ENCODE peak calls at places on chromosomes 2 and 18, in four cellular contexts. Q is AG09309, X is GM23338, S is HFF-Myc. E is an unnamed sample.

GRCh38 chr2:200525066-200525465 is 941 bp upstream of the SGO2 start:
- DNase-seq in Q (no peak), X (no peak), S (no peak), E (no peak)

GRCh38 chr2:184890311-184890710 is 292.0 kb downstream of the ZNF804A start:
- DNase-seq in Q (no peak), X (no peak), S (no peak), E (peak; percentile 1)

GRCh38 chr2:240451791-240452470 is 16.5 kb downstream of the GPC1 start:
- DNase-seq in Q (no peak), X (no peak), S (no peak), E (no peak)

GRCh38 chr2:141439524-141439923 is 691.3 kb downstream of the LRP1B start:
- DNase-seq in Q (no peak), X (no peak), S (no peak), E (no peak)

GRCh38 chr2:207109768-207110167 is 56.0 kb downstream of the KLF7 start:
- DNase-seq in Q (no peak), X (no peak), S (no peak), E (no peak)

GRCh38 chr2:112634153-112634873 is 11.4 kb upstream of the SLC20A1 start:
- DNase-seq in Q (no peak), X (no peak), S (no peak), E (no peak)

GRCh38 chr2:3672861-3673670 is 15.1 kb downstream of the ALLC start:
- DNase-seq in Q (no peak), X (no peak), S (no peak), E (no peak)

GRCh38 chr2:221844966-221845365 is 272.9 kb upstream of the EPHA4 start:
- DNase-seq in Q (no peak), X (no peak), S (no peak), E (no peak)

GRCh38 chr2:63287961-63288360 is 237.3 kb downstream of the OTX1 start:
- DNase-seq in Q (no peak), X (no peak), S (no peak), E (no peak)

GRCh38 chr2:170817247-170817998 is 736 bp downstream of the GAD1 start:
- DNase-seq in Q (no peak), X (peak; percentile 57), S (no peak), E (peak; percentile 10)

GRCh38 chr2:168814939-168815907 is 12.8 kb downstream of the NOSTRIN start:
- DNase-seq in Q (no peak), X (no peak), S (no peak), E (no peak)

GRCh38 chr2:235669269-235669831 is 175.5 kb downstream of the AGAP1 start:
- DNase-seq in Q (no peak), X (peak; percentile 98), S (peak; percentile 21), E (peak; percentile 64)

GRCh38 chr2:11387100-11387390 is 42.6 kb upstream of the ROCK2 start:
- DNase-seq in Q (peak; percentile 72), X (no peak), S (no peak), E (no peak)

GRCh38 chr2:53939656-53940055 is 31.1 kb downstream of the PSME4 start:
- DNase-seq in Q (no peak), X (no peak), S (no peak), E (peak; percentile 3)

GRCh38 chr2:98479959-98480524 is 35.4 kb downstream of the INPP4A start:
- DNase-seq in Q (no peak), X (peak; percentile 30), S (no peak), E (peak; percentile 70)

GRCh38 chr2:235603659-235604058 is 109.8 kb downstream of the AGAP1 start:
- DNase-seq in Q (no peak), X (no peak), S (no peak), E (no peak)

GRCh38 chr2:168278424-168278888 is 31.1 kb upstream of the STK39 start:
- DNase-seq in Q (peak; percentile 45), X (no peak), S (no peak), E (peak; percentile 6)

GRCh38 chr2:38499921-38500634 is 102.7 kb downstream of the HNRNPLL start:
- DNase-seq in Q (no peak), X (peak; percentile 86), S (no peak), E (no peak)

GRCh38 chr2:20577495-20578235 is 73.2 kb downstream of the HS1BP3 start:
- DNase-seq in Q (no peak), X (no peak), S (no peak), E (no peak)

GRCh38 chr2:69837533-69837932 is 8.1 kb downstream of the GMCL1 start:
- DNase-seq in Q (no peak), X (no peak), S (no peak), E (no peak)

GRCh38 chr2:39107724-39108273 is 13.1 kb downstream of the SOS1 start:
- DNase-seq in Q (no peak), X (no peak), S (no peak), E (no peak)

GRCh38 chr2:12930382-12930781 is 213.6 kb downstream of the TRIB2 start:
- DNase-seq in Q (peak; percentile 56), X (no peak), S (no peak), E (no peak)

GRCh38 chr2:95296036-95296435 is 1.1 kb upstream of the KCNIP3 start:
- DNase-seq in Q (no peak), X (no peak), S (no peak), E (no peak)

GRCh38 chr2:69789129-69789528 is 40.3 kb upstream of the GMCL1 start:
- DNase-seq in Q (peak; percentile 79), X (peak; percentile 67), S (no peak), E (peak; percentile 83)

GRCh38 chr2:206693399-206694137 is 24.6 kb downstream of the DYTN start:
- DNase-seq in Q (peak; percentile 33), X (peak; percentile 88), S (peak; percentile 36), E (peak; percentile 81)

GRCh38 chr18:24018299-24018910 is 3.9 kb downstream of the TTC39C start:
- DNase-seq in Q (no peak), X (peak; percentile 18), S (no peak), E (no peak)

GRCh38 chr2:36409971-36410370 is 54.4 kb downstream of the CRIM1 start:
- DNase-seq in Q (no peak), X (no peak), S (no peak), E (no peak)

GRCh38 chr18:26003817-26004216 is 86.6 kb downstream of the SS18 start:
- DNase-seq in Q (no peak), X (no peak), S (no peak), E (no peak)

GRCh38 chr2:19545507-19545906 is 187.1 kb upstream of the OSR1 start:
- DNase-seq in Q (no peak), X (peak; percentile 27), S (no peak), E (no peak)

GRCh38 chr2:3356799-3357198 is 20.8 kb downstream of the EIPR1 start:
- DNase-seq in Q (no peak), X (peak; percentile 41), S (no peak), E (no peak)

GRCh38 chr18:35159782-35160181 is 81.1 kb upstream of the ZNF397 start:
- DNase-seq in Q (no peak), X (no peak), S (no peak), E (no peak)

GRCh38 chr2:144529841-144530240 is 9.9 kb upstream of the ZEB2 start:
- DNase-seq in Q (no peak), X (no peak), S (no peak), E (no peak)

GRCh38 chr2:186590538-186591441 is 934 bp downstream of the ITGAV start:
- DNase-seq in Q (no peak), X (peak; percentile 57), S (no peak), E (peak; percentile 87)

DNA sequence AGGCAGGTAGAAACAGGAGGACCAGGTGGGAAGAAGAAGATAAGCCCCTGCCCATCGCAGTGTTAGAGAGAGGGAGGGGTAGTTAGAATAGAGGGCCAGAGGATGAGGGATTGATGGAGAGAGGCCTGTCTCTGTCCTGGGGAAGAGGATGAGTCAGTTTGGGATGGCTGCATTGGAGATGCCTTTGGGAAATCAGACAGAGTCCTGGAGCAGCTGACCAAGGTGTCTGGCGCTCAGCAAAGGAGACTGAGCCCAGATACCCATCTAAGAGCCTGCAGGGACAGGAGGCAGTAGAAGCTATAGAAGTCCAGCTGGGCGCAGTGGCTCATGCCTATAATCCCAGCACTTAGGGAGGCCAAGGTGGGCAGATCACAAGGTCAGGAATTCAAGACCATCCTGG is 177.8 kb upstream of the HAAO start:
- DNase-seq in Q (no peak), X (no peak), S (no peak), E (no peak)
- H3K4me3 ChIP-seq in Q (no peak overlapping the region), X (no peak overlapping the region), S (no peak overlapping the region), E (no peak overlapping the region)

DNA sequence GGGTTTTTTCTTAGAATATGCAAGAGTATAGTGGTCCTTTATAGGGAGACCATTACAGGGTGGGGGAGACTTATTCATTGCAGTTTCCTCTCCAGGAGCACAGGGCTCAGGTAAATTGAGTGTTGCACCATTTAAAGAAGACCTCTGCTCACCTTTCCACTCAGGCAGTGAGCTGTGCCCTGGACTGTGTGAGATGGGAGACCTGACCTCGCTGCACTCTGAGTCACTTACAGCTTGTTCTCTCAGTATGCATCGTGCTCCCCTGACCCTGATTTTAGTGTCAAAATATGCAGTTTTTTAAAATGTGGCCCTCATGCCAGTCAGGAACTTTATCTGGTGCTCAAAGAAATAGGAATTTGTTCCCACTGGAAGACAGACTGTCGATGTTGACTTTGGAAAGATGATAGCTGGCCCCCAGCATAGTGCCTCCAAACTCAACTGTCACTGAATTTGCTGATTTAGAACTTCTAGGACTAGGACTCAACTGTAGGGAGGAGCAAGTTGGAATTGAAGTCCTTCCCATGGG is 146.7 kb upstream of the EPAS1 start:
- DNase-seq in Q (no peak), X (no peak), S (no peak), E (no peak)
- TF ChIP-seq CTCF in Q (no peak), X (no peak), S (no peak), E (no peak)

GRCh38 chr18:47680488-47680887 is 250.0 kb downstream of the SMAD2 start:
- DNase-seq in Q (no peak), X (no peak), S (no peak), E (no peak)

GRCh38 chr18:47683774-47684173 is 246.7 kb downstream of the SMAD2 start:
- DNase-seq in Q (no peak), X (no peak), S (no peak), E (no peak)

GRCh38 chr18:47679864-47680263 is 250.6 kb downstream of the SMAD2 start:
- DNase-seq in Q (no peak), X (no peak), S (no peak), E (no peak)

GRCh38 chr18:47677952-47678351 is 252.5 kb downstream of the SMAD2 start:
- DNase-seq in Q (no peak), X (no peak), S (no peak), E (no peak)

GRCh38 chr18:47682876-47683275 is 247.6 kb downstream of the SMAD2 start:
- DNase-seq in Q (no peak), X (no peak), S (no peak), E (no peak)
- H3K4me3 ChIP-seq in Q (no peak overlapping the region), X (no peak overlapping the region), S (no peak overlapping the region), E (no peak overlapping the region)

GRCh38 chr2:65016789-65017188 is 27.6 kb downstream of the SLC1A4 start:
- DNase-seq in Q (no peak), X (no peak), S (no peak), E (no peak)

GRCh38 chr2:65017335-65017734 is 28.1 kb downstream of the SLC1A4 start:
- DNase-seq in Q (no peak), X (peak; percentile 60), S (no peak), E (no peak)

GRCh38 chr2:65019010-65019409 is 29.8 kb downstream of the SLC1A4 start:
- DNase-seq in Q (no peak), X (no peak), S (no peak), E (no peak)

GRCh38 chr2:65019675-65020195 is 30.5 kb downstream of the SLC1A4 start:
- DNase-seq in Q (no peak), X (no peak), S (no peak), E (no peak)

DNA sequence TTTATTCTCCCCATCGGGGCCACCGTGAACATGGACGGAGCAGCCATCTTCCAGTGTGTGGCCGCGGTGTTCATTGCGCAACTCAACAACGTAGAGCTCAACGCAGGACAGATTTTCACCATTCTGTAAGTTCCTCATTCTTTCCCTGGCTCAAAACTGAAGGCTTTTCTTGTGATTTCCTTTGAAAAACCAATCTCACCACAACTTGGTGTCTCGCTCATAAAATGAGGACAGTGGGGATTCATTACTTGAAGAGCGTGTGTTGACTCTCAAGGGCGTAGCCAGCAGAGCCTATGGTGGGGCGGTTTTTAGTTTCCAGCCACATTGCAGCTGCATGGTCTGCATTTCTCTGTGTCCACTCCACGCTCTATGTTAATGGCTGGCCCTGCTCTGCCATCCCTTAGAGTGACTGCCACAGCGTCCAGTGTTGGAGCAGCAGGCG is 29.0 kb downstream of the SLC1A4 start:
- DNase-seq in Q (no peak), X (no peak), S (no peak), E (no peak)
- TF ChIP-seq CTCF in Q (no peak), X (no peak), S (no peak), E (no peak)

E was measured in fibroblast of pulmonary artery.